ENCODE peak calls at places on chromosome 2, in eight cellular contexts. V, D, U, X, P, R, Q and H are unnamed samples.

GRCh38 chr2:231904161-231904611 is 22.0 kb downstream of the NPPC start:
- ATAC-seq in V (no peak), D (no peak), U (no peak), X (no peak), P (no peak), R (no peak), Q (no peak), H (no peak)

GRCh38 chr2:61327173-61327572 is 143.7 kb downstream of the USP34 start:
- ATAC-seq in V (no peak), D (no peak), U (no peak), X (no peak), P (no peak), R (no peak), Q (no peak), H (no peak)

GRCh38 chr2:216936954-216937357 is 77.1 kb upstream of the TNP1 start:
- ATAC-seq in V (no peak), D (peak; percentile 77), U (no peak), X (no peak), P (peak; percentile 72), R (no peak), Q (no peak), H (peak; percentile 22)

GRCh38 chr2:10355471-10356458 is 53.1 kb downstream of the HPCAL1 start:
- ATAC-seq in V (no peak), D (no peak), U (no peak), X (peak; percentile 39), P (no peak), R (no peak), Q (no peak), H (no peak)

GRCh38 chr2:198657520-198658121 is 800.1 kb downstream of the SATB2 start:
- ATAC-seq in V (no peak), D (no peak), U (no peak), X (no peak), P (peak; percentile 33), R (no peak), Q (no peak), H (no peak)

GRCh38 chr2:181143790-181144300 is 163.4 kb downstream of the UBE2E3 start:
- ATAC-seq in V (no peak), D (no peak), U (no peak), X (no peak), P (no peak), R (peak; percentile 76), Q (no peak), H (no peak)

GRCh38 chr2:231300722-231301076 is 94.8 kb upstream of the B3GNT7 start:
- ATAC-seq in V (no peak), D (no peak), U (no peak), X (no peak), P (no peak), R (no peak), Q (no peak), H (no peak)

GRCh38 chr2:240703417-240704341 is 12.0 kb downstream of the AQP12A start:
- ATAC-seq in V (no peak), D (no peak), U (no peak), X (peak; percentile 13), P (no peak), R (no peak), Q (no peak), H (no peak)

GRCh38 chr2:20439503-20439902 is 7.4 kb upstream of the RHOB start:
- ATAC-seq in V (no peak), D (no peak), U (no peak), X (no peak), P (no peak), R (no peak), Q (no peak), H (no peak)

GRCh38 chr2:144516981-144517824 is 2.7 kb downstream of the ZEB2 start:
- ATAC-seq in V (no peak), D (peak; percentile 15), U (peak; percentile 16), X (peak; percentile 77), P (peak; percentile 89), R (peak; percentile 61), Q (peak; percentile 60), H (peak; percentile 75)

GRCh38 chr2:68031546-68032160 is 31.2 kb downstream of the C1D start:
- ATAC-seq in V (peak; percentile 89), D (peak; percentile 87), U (peak; percentile 35), X (peak; percentile 66), P (no peak), R (peak; percentile 52), Q (peak; percentile 89), H (no peak)

GRCh38 chr2:157304811-157305712 is 20.6 kb downstream of the ERMN start:
- ATAC-seq in V (no peak), D (no peak), U (no peak), X (no peak), P (peak; percentile 67), R (no peak), Q (peak; percentile 50), H (no peak)

GRCh38 chr2:157302492-157303099 is 23.0 kb downstream of the ERMN start:
- ATAC-seq in V (no peak), D (peak; percentile 82), U (peak; percentile 72), X (peak; percentile 88), P (peak; percentile 71), R (peak; percentile 83), Q (peak; percentile 59), H (no peak)

GRCh38 chr2:157307021-157307420 is 18.6 kb downstream of the ERMN start:
- ATAC-seq in V (no peak), D (no peak), U (peak; percentile 29), X (no peak), P (peak; percentile 27), R (peak; percentile 55), Q (no peak), H (no peak)

GRCh38 chr2:157303612-157304011 is 22.0 kb downstream of the ERMN start:
- ATAC-seq in V (no peak), D (peak; percentile 15), U (no peak), X (no peak), P (no peak), R (no peak), Q (no peak), H (no peak)

GRCh38 chr2:157305713-157306110 is 19.9 kb downstream of the ERMN start:
- ATAC-seq in V (no peak), D (no peak), U (no peak), X (no peak), P (no peak), R (no peak), Q (no peak), H (no peak)
- TF ChIP-seq CTCF in V (no peak), D (no peak), U (no peak), X (no peak), P (no peak), R (no peak), Q (no peak), H (no peak)

GRCh38 chr2:177482195-177482594 is 89.6 kb downstream of the AGPS start:
- ATAC-seq in V (no peak), D (no peak), U (no peak), X (no peak), P (no peak), R (no peak), Q (no peak), H (no peak)

GRCh38 chr2:177478029-177478428 is 85.5 kb downstream of the AGPS start:
- ATAC-seq in V (no peak), D (no peak), U (no peak), X (no peak), P (no peak), R (no peak), Q (no peak), H (no peak)

GRCh38 chr2:177484396-177484795 is 91.8 kb downstream of the AGPS start:
- ATAC-seq in V (no peak), D (no peak), U (no peak), X (no peak), P (no peak), R (no peak), Q (no peak), H (no peak)

GRCh38 chr2:177478907-177479306 is 86.3 kb downstream of the AGPS start:
- ATAC-seq in V (no peak), D (no peak), U (no peak), X (no peak), P (no peak), R (no peak), Q (no peak), H (no peak)

DNA sequence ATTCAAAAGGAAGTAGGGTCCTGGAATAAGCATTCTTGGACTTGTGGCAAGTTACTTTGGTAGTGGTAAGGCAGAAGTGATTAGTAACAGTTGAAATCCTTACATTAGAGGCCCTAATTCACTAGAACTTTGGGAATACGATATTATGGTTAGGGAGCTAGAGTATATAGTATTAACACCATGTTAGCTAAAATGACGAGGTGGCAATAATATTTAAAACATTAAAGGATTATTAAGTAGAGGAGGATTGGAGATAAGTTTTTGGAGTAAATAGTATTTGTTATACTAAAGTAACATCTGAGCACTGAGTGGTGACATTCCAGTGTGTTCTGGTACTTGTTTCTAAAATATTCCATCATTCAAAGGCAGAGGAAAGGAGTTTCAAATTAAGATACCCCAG is 91.0 kb downstream of the AGPS start:
- ATAC-seq in V (no peak), D (no peak), U (no peak), X (no peak), P (no peak), R (no peak), Q (no peak), H (no peak)
- H3K27ac ChIP-seq in V (no peak overlapping the region), D (no peak overlapping the region), U (no peak overlapping the region), X (no peak overlapping the region), P (no peak overlapping the region), R (no peak overlapping the region), Q (no peak overlapping the region), H (no peak overlapping the region)

DNA sequence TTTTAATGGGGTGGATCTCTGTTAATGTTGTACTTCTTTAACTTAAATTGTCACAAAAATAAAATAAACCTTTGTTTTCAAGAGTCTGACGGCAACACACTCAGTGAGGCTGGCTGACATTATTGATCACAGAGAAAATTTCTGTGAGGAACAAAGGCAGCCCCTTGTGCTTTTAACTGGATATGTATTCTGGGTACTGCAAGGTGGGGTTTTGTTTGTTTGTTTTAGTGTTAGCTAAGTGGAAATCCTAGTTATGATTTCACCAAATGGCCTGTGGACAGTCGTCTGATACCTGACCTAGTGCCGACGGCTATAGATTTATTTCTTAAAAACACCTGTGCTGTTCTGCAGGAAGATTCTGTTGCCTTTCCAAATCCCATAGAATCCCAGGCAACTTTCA is 1329.5 kb upstream of the ZEB2 start:
- ATAC-seq in V (no peak), D (no peak), U (no peak), X (no peak), P (no peak), R (no peak), Q (no peak), H (no peak)
- TF ChIP-seq CTCF in V (no peak), D (no peak), U (no peak), X (no peak), P (no peak), R (no peak), Q (no peak), H (no peak)

GRCh38 chr2:222569826-222570225 is 86.1 kb downstream of the FARSB start:
- ATAC-seq in V (no peak), D (no peak), U (no peak), X (no peak), P (no peak), R (no peak), Q (no peak), H (no peak)

GRCh38 chr2:222572264-222572721 is 83.6 kb downstream of the FARSB start:
- ATAC-seq in V (no peak), D (peak; percentile 12), U (no peak), X (no peak), P (peak; percentile 86), R (no peak), Q (peak; percentile 36), H (peak; percentile 11)

GRCh38 chr2:222575618-222576017 is 80.3 kb downstream of the FARSB start:
- ATAC-seq in V (no peak), D (no peak), U (peak; percentile 44), X (no peak), P (no peak), R (no peak), Q (no peak), H (no peak)

GRCh38 chr2:222576390-222577081 is 79.4 kb downstream of the FARSB start:
- ATAC-seq in V (no peak), D (no peak), U (no peak), X (no peak), P (no peak), R (no peak), Q (no peak), H (no peak)

GRCh38 chr2:222572761-222573174 is 83.1 kb downstream of the FARSB start:
- ATAC-seq in V (no peak), D (peak; percentile 84), U (no peak), X (no peak), P (peak; percentile 63), R (no peak), Q (peak; percentile 77), H (peak; percentile 68)
- H3K27ac ChIP-seq in V (no peak overlapping the region), D (peak overlapping the region; percentile 50), U (no peak overlapping the region), X (no peak overlapping the region), P (peak overlapping the region; percentile 1), R (no peak overlapping the region), Q (peak overlapping the region; percentile 65), H (peak overlapping the region; percentile 73)